ENCODE peak calls at places on chromosome 17, in five cellular contexts. U is astrocyte of the cerebellum, K is AG04450, D is GM23248, P is H1. W is an unnamed sample.
A peak's percentile ranks its signal among the peaks of the same experiment; 100 is the strongest.

GRCh38 chr17:77684803-77685580 is 273.5 kb upstream of the TNRC6C start:
- DNase-seq in K (no peak), D (no peak), U (no peak), P (no peak), W (no peak)

GRCh38 chr17:67260051-67260987 is 15.3 kb upstream of the HELZ start:
- DNase-seq in K (no peak), U (peak; percentile 76), D (peak; percentile 74), P (no peak), W (peak; percentile 94)

GRCh38 chr17:64459284-64459747 is 10.4 kb downstream of the MILR1 start:
- DNase-seq in U (peak; percentile 23), D (peak; percentile 83), K (no peak), P (no peak), W (peak; percentile 44)

GRCh38 chr17:876272-876671 is 94.1 kb downstream of the MRM3 start:
- DNase-seq in P (no peak), U (no peak), K (no peak), D (no peak), W (no peak)

GRCh38 chr17:80117491-80118401 is 16.4 kb downstream of the GAA start:
- DNase-seq in D (no peak), K (no peak), U (no peak), P (no peak), W (no peak)

GRCh38 chr17:42679001-42679491 is 2.3 kb upstream of the PLEKHH3 start:
- DNase-seq in U (no peak), D (peak; percentile 70), K (no peak), P (no peak), W (peak; percentile 52)

GRCh38 chr17:320809-321385 is 31.7 kb downstream of the RPH3AL start:
- DNase-seq in U (no peak), P (no peak), D (no peak), K (no peak), W (no peak)

GRCh38 chr17:73261952-73262675 is 434 bp upstream of the CPSF4L start:
- DNase-seq in D (no peak), U (peak; percentile 19), K (no peak), P (peak; percentile 19), W (no peak)

GRCh38 chr17:63550816-63551639 is 751 bp downstream of the DCAF7 start:
- DNase-seq in K (no peak), D (peak; percentile 71), U (no peak), P (no peak), W (peak; percentile 45)

GRCh38 chr17:50934672-50935200 is 68.6 kb upstream of the TOB1 start:
- DNase-seq in P (no peak), U (no peak), K (no peak), D (no peak), W (no peak)

GRCh38 chr17:8109669-8110455 is 8.5 kb downstream of the ALOXE3 start:
- DNase-seq in K (no peak), D (peak; percentile 61), P (no peak), U (no peak), W (peak; percentile 26)

GRCh38 chr17:50966163-50966666 is 100.1 kb upstream of the TOB1 start:
- DNase-seq in D (no peak), U (no peak), P (no peak), K (no peak), W (no peak)

GRCh38 chr17:28746611-28747045 is 2.8 kb downstream of the TRAF4 start:
- DNase-seq in U (no peak), P (no peak), K (no peak), D (no peak), W (peak; percentile 20)

GRCh38 chr17:17681187-17681743 is at the start of gene RAI1:
- DNase-seq in U (no peak), D (peak; percentile 94), K (peak; percentile 56), P (no peak), W (peak; percentile 87)

GRCh38 chr17:17681744-17682292 is 560 bp downstream of the RAI1 start:
- DNase-seq in U (no peak), P (no peak), K (no peak), D (peak; percentile 78), W (peak; percentile 32)

GRCh38 chr17:17679748-17680147 is 1.5 kb upstream of the RAI1 start:
- DNase-seq in K (no peak), P (no peak), U (no peak), D (no peak), W (no peak)

GRCh38 chr17:17679243-17679642 is 2.0 kb upstream of the RAI1 start:
- DNase-seq in P (no peak), D (no peak), U (no peak), K (no peak), W (no peak)

DNA sequence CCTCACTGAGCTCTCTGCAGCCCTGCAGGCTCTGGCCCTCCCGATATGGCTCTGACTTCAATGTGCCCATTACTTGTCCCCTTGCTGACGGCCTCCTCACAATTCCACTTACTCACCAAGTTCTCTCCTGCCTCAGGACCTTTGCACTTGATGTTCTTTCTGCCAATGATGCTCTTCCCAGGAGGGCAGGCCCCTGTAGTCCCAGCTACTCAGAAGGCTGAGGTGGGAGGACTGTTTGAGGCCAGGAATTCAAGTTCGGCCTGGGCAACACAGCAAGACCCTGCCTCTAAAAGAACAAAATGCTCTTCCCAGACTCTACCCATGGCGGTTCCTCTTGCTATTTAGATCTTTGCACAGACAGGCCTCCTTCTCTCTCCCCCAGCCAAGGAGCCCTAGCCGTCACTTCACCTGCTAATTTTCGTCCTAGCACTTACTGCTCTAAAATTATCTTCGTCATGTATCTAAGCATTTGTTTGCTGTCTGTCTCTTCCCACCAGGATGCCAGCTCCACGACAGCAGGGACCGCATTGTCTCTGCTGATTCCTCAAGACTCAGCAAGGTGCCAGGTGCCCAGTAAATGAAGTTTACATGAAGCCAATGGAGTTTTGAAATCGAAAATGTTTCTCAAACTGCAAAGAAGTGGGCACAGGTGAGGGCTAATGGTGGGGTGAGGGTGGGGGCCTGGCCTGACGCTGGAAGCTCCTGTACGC is 626 bp upstream of the RAI1 start:
- DNase-seq in K (no peak), U (no peak), D (no peak), P (no peak), W (no peak)
- H3K4me3 ChIP-seq in K (peak overlapping the region; percentile 34), U (no peak overlapping the region), D (peak overlapping the region; percentile 75), P (peak overlapping the region; percentile 71), W (peak overlapping the region; percentile 36)

GRCh38 chr17:37742114-37742761 is 2.6 kb downstream of the HNF1B start:
- DNase-seq in P (no peak), U (no peak), K (no peak), D (peak; percentile 40), W (peak; percentile 13)
- H3K4me3 ChIP-seq in P (peak overlapping the region; percentile 69), U (peak overlapping the region; percentile 23), K (peak overlapping the region; percentile 39), D (peak overlapping the region; percentile 60), W (peak overlapping the region; percentile 5)

GRCh38 chr17:45320931-45321461 is 4.2 kb upstream of the MAP3K14 start:
- DNase-seq in D (peak; percentile 98), K (peak; percentile 73), U (peak; percentile 93), P (no peak), W (peak; percentile 98)

GRCh38 chr17:45318561-45319230 is 1.9 kb upstream of the MAP3K14 start:
- DNase-seq in U (no peak), P (no peak), K (no peak), D (no peak), W (no peak)

GRCh38 chr17:45319239-45319703 is 2.5 kb upstream of the MAP3K14 start:
- DNase-seq in K (no peak), U (no peak), D (peak; percentile 88), P (no peak), W (peak; percentile 89)

GRCh38 chr17:45322168-45322567 is 5.3 kb upstream of the MAP3K14 start:
- DNase-seq in P (no peak), D (no peak), K (no peak), U (no peak), W (no peak)

GRCh38 chr17:45320349-45320930 is 3.6 kb upstream of the MAP3K14 start:
- DNase-seq in D (peak; percentile 84), U (peak; percentile 66), K (no peak), P (no peak), W (peak; percentile 65)
- H3K4me3 ChIP-seq in D (peak overlapping the region; percentile 39), U (no peak overlapping the region), K (no peak overlapping the region), P (no peak overlapping the region), W (no peak overlapping the region)

DNA sequence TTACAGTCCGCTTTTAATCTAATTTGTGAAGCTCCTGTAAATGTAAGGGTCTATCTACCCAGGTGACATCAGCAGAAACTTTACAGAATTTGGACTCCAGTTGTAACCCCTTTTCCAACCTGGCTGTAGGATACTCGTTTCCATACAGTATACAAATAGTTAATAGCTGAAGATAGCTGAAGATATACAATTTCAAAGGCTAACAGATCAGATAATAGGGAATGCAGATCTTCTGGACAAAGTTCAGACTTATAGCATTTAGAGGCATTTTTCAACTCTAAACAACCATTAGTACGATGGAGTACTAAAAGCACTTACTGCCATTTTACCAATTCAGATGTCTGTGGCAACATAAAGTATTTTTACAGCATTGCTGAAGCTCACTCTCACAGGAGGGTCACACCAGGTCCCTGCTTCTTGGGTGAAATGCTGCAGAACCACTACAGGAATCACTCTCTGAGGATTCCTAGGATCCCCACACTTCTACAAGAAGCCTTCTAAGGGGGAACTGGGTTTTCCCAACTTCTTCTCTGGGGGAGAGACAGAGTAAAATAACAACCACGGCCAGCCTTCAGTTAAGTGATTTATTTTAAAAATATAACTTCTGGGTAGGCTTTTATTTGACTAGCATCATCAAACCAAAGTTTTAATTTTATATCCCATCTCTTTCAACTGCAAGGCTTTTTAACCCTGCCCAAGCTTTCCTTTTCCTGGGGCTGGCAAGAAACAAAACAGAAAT is 2.9 kb downstream of the VEZF1 start:
- DNase-seq in P (no peak), U (no peak), D (peak; percentile 32), K (no peak), W (peak; percentile 63)
- H3K4me3 ChIP-seq in P (no peak overlapping the region), U (peak overlapping the region; percentile 13), D (peak overlapping the region; percentile 81), K (peak overlapping the region; percentile 41), W (peak overlapping the region; percentile 69)

GRCh38 chr17:5097101-5097834 is 14.4 kb downstream of the ZNF232 start:
- DNase-seq in K (no peak), U (no peak), P (peak; percentile 69), D (no peak), W (no peak)
- H3K4me3 ChIP-seq in K (no peak overlapping the region), U (no peak overlapping the region), P (peak overlapping the region; percentile 79), D (no peak overlapping the region), W (peak overlapping the region; percentile 42)

W was measured in fibroblast of villous mesenchyme.